ENCODE peak calls at places on chromosome 12, in four cellular contexts. Y is GM12878, O is HepG2, D is HCT116. U is an unnamed sample.

GRCh38 chr12:93047118-93047517 is 118.0 kb upstream of the EEA1 start:
- ATAC-seq in Y (no peak), D (no peak), O (no peak), U (no peak)

GRCh38 chr12:76952995-76953394 is 74.2 kb upstream of the CSRP2 start:
- ATAC-seq in Y (no peak), D (peak; percentile 75), O (no peak), U (no peak)

GRCh38 chr12:117551698-117552097 is 190.3 kb upstream of the NOS1 start:
- ATAC-seq in O (no peak), Y (no peak), D (no peak), U (no peak)

GRCh38 chr12:119006749-119007148 is 25.4 kb downstream of the SRRM4 start:
- ATAC-seq in O (no peak), Y (no peak), D (no peak), U (no peak)

GRCh38 chr12:77324763-77325468 is 259.5 kb upstream of the E2F7 start:
- ATAC-seq in D (peak; percentile 98), Y (peak; percentile 96), O (peak; percentile 100), U (peak; percentile 91)

GRCh38 chr12:65956056-65956738 is 131.9 kb downstream of the HMGA2 start:
- ATAC-seq in Y (no peak), O (no peak), D (no peak), U (no peak)

GRCh38 chr12:122902854-122903703 is 7.2 kb upstream of the VPS37B start:
- ATAC-seq in D (no peak), Y (no peak), O (no peak), U (no peak)

GRCh38 chr12:92908108-92908507 is 21.0 kb downstream of the EEA1 start:
- ATAC-seq in O (no peak), D (no peak), Y (no peak), U (no peak)

GRCh38 chr12:54678131-54678530 is 30.0 kb upstream of the DCD start:
- ATAC-seq in Y (no peak), O (no peak), D (no peak), U (no peak)

GRCh38 chr12:88716240-88716639 is 136.0 kb upstream of the KITLG start:
- ATAC-seq in Y (no peak), O (no peak), D (no peak), U (no peak)

GRCh38 chr12:3165311-3165931 is 88.2 kb downstream of the TSPAN9 start:
- ATAC-seq in O (no peak), D (no peak), Y (no peak), U (no peak)

GRCh38 chr12:64983771-64984170 is 137.3 kb downstream of the WIF1 start:
- ATAC-seq in O (no peak), Y (no peak), D (no peak), U (no peak)

GRCh38 chr12:71999795-72000194 is 61.1 kb downstream of the TPH2 start:
- ATAC-seq in Y (no peak), D (peak; percentile 44), O (no peak), U (no peak)

GRCh38 chr12:115147916-115148315 is 463.9 kb upstream of the TBX3 start:
- ATAC-seq in O (no peak), D (no peak), Y (no peak), U (no peak)

GRCh38 chr12:18747960-18748359 is 10.0 kb downstream of the CAPZA3 start:
- ATAC-seq in Y (no peak), O (no peak), D (no peak), U (no peak)

GRCh38 chr12:47785887-47786661 is 13.0 kb downstream of the SLC48A1 start:
- ATAC-seq in Y (no peak), O (no peak), D (no peak), U (no peak)

GRCh38 chr12:92445253-92446081 is 257.3 kb upstream of the PLEKHG7 start:
- ATAC-seq in O (no peak), D (no peak), Y (peak; percentile 90), U (no peak)

GRCh38 chr12:104748790-104749189 is 209.3 kb downstream of the SLC41A2 start:
- ATAC-seq in O (no peak), Y (no peak), D (no peak), U (peak; percentile 50)

GRCh38 chr12:26028953-26029740 is 70.7 kb downstream of the RASSF8 start:
- ATAC-seq in D (peak; percentile 68), O (no peak), Y (peak; percentile 58), U (peak; percentile 28)
- H3K27ac ChIP-seq in D (no peak overlapping the region), O (no peak overlapping the region), Y (no peak overlapping the region), U (peak overlapping the region; percentile 11)

DNA sequence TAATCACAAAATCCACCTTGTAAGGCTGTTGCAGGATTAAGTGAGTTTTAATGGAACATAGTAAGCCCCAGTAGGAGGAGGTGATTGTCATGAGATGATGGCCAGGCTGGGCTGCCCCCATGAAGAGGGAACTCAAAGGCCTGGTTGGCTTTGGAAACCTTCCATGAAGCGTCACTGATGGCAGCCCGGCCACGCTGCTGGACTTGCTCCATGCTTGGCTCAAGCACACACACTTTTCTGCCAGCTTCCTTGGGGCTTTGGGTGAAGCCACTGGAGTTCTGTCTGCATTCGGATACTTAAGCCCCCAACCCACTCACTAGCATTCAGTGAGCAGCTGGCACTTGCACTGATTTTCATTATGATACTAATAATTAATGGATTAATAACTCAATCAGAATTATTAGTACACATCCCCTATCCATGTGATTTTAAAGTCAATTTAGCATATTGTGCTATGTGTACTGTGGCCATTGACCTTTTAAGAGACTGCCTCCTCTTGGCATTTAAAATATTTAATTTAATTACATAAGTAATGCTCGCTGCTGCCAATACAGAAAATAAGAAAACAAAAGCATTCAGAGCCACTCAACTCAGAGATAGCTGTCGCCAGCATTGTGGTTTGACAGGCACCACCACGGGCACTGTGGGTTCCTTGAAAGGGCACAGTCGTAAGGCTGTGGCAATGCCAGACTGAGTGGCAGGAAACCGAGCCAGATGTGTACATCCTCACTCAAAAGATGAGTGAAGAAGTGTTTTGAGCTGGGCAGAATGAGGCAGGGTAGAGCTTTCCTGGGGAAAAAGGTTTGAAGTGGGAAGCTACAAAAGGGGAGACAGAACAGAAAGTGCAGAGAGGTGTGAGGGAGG is 15.9 kb downstream of the KRT85 start:
- ATAC-seq in D (no peak), Y (no peak), O (no peak), U (no peak)
- H3K4me3 ChIP-seq in D (no peak overlapping the region), Y (no peak overlapping the region), O (no peak overlapping the region), U (no peak overlapping the region)

GRCh38 chr12:57615637-57616036 is 4.4 kb downstream of the ARHGEF25 start:
- ATAC-seq in O (no peak), Y (no peak), D (no peak), U (no peak)
- TF ChIP-seq POLR2AphosphoS5 in O (no peak), Y (no peak), D (no peak), U (no peak)

GRCh38 chr12:7645395-7646177 is 20.1 kb downstream of the APOBEC1 start:
- ATAC-seq in O (no peak), Y (peak; percentile 34), D (peak; percentile 47), U (no peak)
- H3K27ac ChIP-seq in O (no peak overlapping the region), Y (no peak overlapping the region), D (no peak overlapping the region), U (no peak overlapping the region)

GRCh38 chr12:46556105-46556559 is 183.6 kb upstream of the SLC38A2 start:
- ATAC-seq in O (no peak), Y (no peak), D (peak; percentile 28), U (peak; percentile 78)

GRCh38 chr12:46559311-46559710 is 186.7 kb upstream of the SLC38A2 start:
- ATAC-seq in O (no peak), Y (no peak), D (no peak), U (no peak)

GRCh38 chr12:46558696-46559095 is 186.1 kb upstream of the SLC38A2 start:
- ATAC-seq in O (no peak), Y (no peak), D (no peak), U (no peak)

GRCh38 chr12:46556820-46557524 is 184.4 kb upstream of the SLC38A2 start:
- ATAC-seq in D (peak; percentile 40), Y (no peak), O (no peak), U (no peak)

GRCh38 chr12:46557539-46558373 is 185.2 kb upstream of the SLC38A2 start:
- ATAC-seq in D (no peak), Y (no peak), O (no peak), U (no peak)
- H3K4me3 ChIP-seq in D (peak overlapping the region; percentile 1), Y (no peak overlapping the region), O (no peak overlapping the region), U (no peak overlapping the region)

GRCh38 chr12:120686690-120687569 is at the start of gene MLEC:
- ATAC-seq in Y (peak; percentile 78), D (peak; percentile 83), O (peak; percentile 87), U (peak; percentile 94)
- TF ChIP-seq POLR2AphosphoS5 in Y (peak; percentile 71), D (peak; percentile 88), O (peak; percentile 76), U (peak; percentile 50)

GRCh38 chr12:124440031-124440626 is 127.3 kb downstream of the NCOR2 start:
- ATAC-seq in O (no peak), D (no peak), Y (no peak), U (no peak)
- H3K27ac ChIP-seq in O (no peak overlapping the region), D (no peak overlapping the region), Y (no peak overlapping the region), U (peak overlapping the region; percentile 71)